ENCODE peak calls at places on chromosomes 11 and 22, in eight cellular contexts. P is activated T-cell treated with anti-CD3 and anti-CD28 coated beads, Interleukin-2, amount 50 U/mL, for 72 hours; K is left ventricle myocardium superior; G is Panc1; R is right cardiac atrium; N is stimulated activated effector memory CD8-positive, alpha-beta T cell treated with anti-CD3 and anti-CD28 coated beads, Interleukin-12 subunit alpha, Interleukin-12 subunit beta, amount 100 ng/mL, for 72 hours; A is naive B cell; O is CD8-positive, alpha-beta T cell. H is an unnamed sample.

GRCh38 chr11:66107600-66108151 is 37.6 kb downstream of the PACS1 start:
- ATAC-seq in P (peak; percentile 46), K (peak; percentile 21), G (no peak), R (no peak), N (peak; percentile 69), A (no peak), O (no peak), H (no peak)

GRCh38 chr22:19576460-19577421 is 52.5 kb upstream of the CLDN5 start:
- ATAC-seq in P (peak; percentile 94), K (peak; percentile 74), G (peak; percentile 73), R (peak; percentile 53), N (peak; percentile 95), A (no peak), O (no peak), H (peak; percentile 72)

GRCh38 chr11:18710545-18710944 is 12.0 kb downstream of the TMEM86A start:
- ATAC-seq in P (no peak), K (no peak), G (no peak), R (no peak), N (peak; percentile 27), A (no peak), O (no peak), H (peak; percentile 34)

GRCh38 chr11:71420455-71421241 is 27.5 kb downstream of the DHCR7 start:
- ATAC-seq in P (no peak), K (peak; percentile 55), G (peak; percentile 83), R (no peak), N (no peak), A (peak; percentile 9), O (no peak), H (no peak)

GRCh38 chr11:92286718-92287117 is 62.1 kb downstream of the FAT3 start:
- ATAC-seq in P (no peak), K (no peak), G (no peak), R (no peak), N (no peak), A (no peak), O (no peak), H (no peak)

GRCh38 chr11:3222941-3223905 is 4.6 kb upstream of the MRGPRG start:
- ATAC-seq in P (no peak), K (no peak), G (no peak), R (no peak), N (no peak), A (no peak), O (no peak), H (no peak)

GRCh38 chr11:3204141-3205015 is 14.2 kb downstream of the MRGPRG start:
- ATAC-seq in P (no peak), K (no peak), G (no peak), R (no peak), N (no peak), A (no peak), O (no peak), H (no peak)

GRCh38 chr11:68003846-68004550 is at the start of gene UNC93B1:
- ATAC-seq in P (peak; percentile 98), K (peak; percentile 91), G (peak; percentile 94), R (peak; percentile 92), N (peak; percentile 95), A (peak; percentile 64), O (peak; percentile 79), H (peak; percentile 88)

GRCh38 chr11:120219935-120220746 is 9.3 kb downstream of the OAF start:
- ATAC-seq in P (no peak), K (no peak), G (no peak), R (no peak), N (no peak), A (no peak), O (no peak), H (no peak)

GRCh38 chr11:10592331-10592730 is 23.9 kb upstream of the LYVE1 start:
- ATAC-seq in P (no peak), K (no peak), G (no peak), R (peak; percentile 47), N (no peak), A (no peak), O (no peak), H (no peak)

GRCh38 chr11:14179126-14179820 is 179.7 kb downstream of the RRAS2 start:
- ATAC-seq in P (no peak), K (peak; percentile 83), G (no peak), R (peak; percentile 86), N (no peak), A (no peak), O (no peak), H (no peak)

GRCh38 chr11:31972623-31973022 is 118.3 kb upstream of the RCN1 start:
- ATAC-seq in P (no peak), K (no peak), G (no peak), R (no peak), N (no peak), A (no peak), O (no peak), H (no peak)

GRCh38 chr11:6746086-6746618 is 25.6 kb downstream of the OR2AG2 start:
- ATAC-seq in P (peak; percentile 80), K (peak; percentile 62), G (no peak), R (peak; percentile 64), N (peak; percentile 83), A (peak; percentile 84), O (peak; percentile 84), H (peak; percentile 87)

GRCh38 chr11:25924586-25924985 is 407.3 kb upstream of the ANO3 start:
- ATAC-seq in P (no peak), K (no peak), G (no peak), R (no peak), N (no peak), A (no peak), O (no peak), H (no peak)

GRCh38 chr22:32700186-32700882 is 101.2 kb upstream of the TIMP3 start:
- ATAC-seq in P (no peak), K (peak; percentile 77), G (no peak), R (peak; percentile 73), N (no peak), A (no peak), O (no peak), H (no peak)

GRCh38 chr11:97019754-97020153 is 629.9 kb downstream of the JRKL start:
- ATAC-seq in P (no peak), K (no peak), G (no peak), R (no peak), N (no peak), A (no peak), O (no peak), H (no peak)

GRCh38 chr22:23767303-23767672 is 484 bp downstream of the CHCHD10 start:
- ATAC-seq in P (peak; percentile 19), K (peak; percentile 6), G (no peak), R (peak; percentile 0), N (peak; percentile 1), A (no peak), O (no peak), H (no peak)

GRCh38 chr22:36197065-36197440 is 4.6 kb downstream of the APOL4 start:
- ATAC-seq in P (peak; percentile 33), K (peak; percentile 69), G (no peak), R (peak; percentile 82), N (no peak), A (no peak), O (no peak), H (no peak)

GRCh38 chr11:22539851-22540376 is 85.7 kb downstream of the FANCF start:
- ATAC-seq in P (no peak), K (no peak), G (peak; percentile 69), R (no peak), N (no peak), A (no peak), O (no peak), H (no peak)

GRCh38 chr11:123707206-123707605 is 34.3 kb downstream of the ZNF202 start:
- ATAC-seq in P (no peak), K (no peak), G (no peak), R (no peak), N (no peak), A (no peak), O (no peak), H (no peak)

GRCh38 chr22:37855462-37855861 is 6.2 kb downstream of the EIF3L start:
- ATAC-seq in P (no peak), K (no peak), G (no peak), R (no peak), N (no peak), A (no peak), O (no peak), H (no peak)

GRCh38 chr22:20422271-20422958 is 15.2 kb downstream of the SCARF2 start:
- ATAC-seq in P (peak; percentile 21), K (no peak), G (no peak), R (no peak), N (no peak), A (no peak), O (no peak), H (no peak)

GRCh38 chr11:35241531-35241930 is 102.6 kb downstream of the CD44 start:
- ATAC-seq in P (no peak), K (no peak), G (no peak), R (no peak), N (peak; percentile 45), A (no peak), O (no peak), H (no peak)

GRCh38 chr22:42991010-42991651 is 23.8 kb downstream of the PACSIN2 start:
- ATAC-seq in P (peak; percentile 42), K (no peak), G (peak; percentile 55), R (no peak), N (no peak), A (no peak), O (no peak), H (peak; percentile 27)

GRCh38 chr11:14974723-14975587 is 2.8 kb upstream of the CALCA start:
- ATAC-seq in P (peak; percentile 76), K (peak; percentile 80), G (peak; percentile 79), R (peak; percentile 56), N (peak; percentile 77), A (peak; percentile 54), O (peak; percentile 74), H (peak; percentile 51)

GRCh38 chr22:19398206-19398605 is 33.3 kb downstream of the HIRA start:
- ATAC-seq in P (no peak), K (no peak), G (no peak), R (no peak), N (no peak), A (no peak), O (no peak), H (no peak)

GRCh38 chr22:29570456-29570855 is 10.5 kb downstream of the NIPSNAP1 start:
- ATAC-seq in P (no peak), K (no peak), G (no peak), R (no peak), N (no peak), A (no peak), O (no peak), H (no peak)

GRCh38 chr11:125165664-125166346 is 1.3 kb downstream of the PKNOX2 start:
- ATAC-seq in P (no peak), K (peak; percentile 2), G (peak; percentile 10), R (no peak), N (no peak), A (peak; percentile 42), O (no peak), H (no peak)